ENCODE peak calls at places on chromosomes 11 and 22, in ten cellular contexts. One of them, this sample, is unnamed.
A peak's percentile ranks its signal among the peaks of the same experiment; 100 is the strongest.

GRCh38 chr22:48785792-48786678 is 1041.6 kb downstream of the BRD1 start:
- DNase-seq in endodermal cell: peak; percentile 39
- DNase-seq in lower lobe of right lung: no peak
- DNase-seq in spleen: no peak
- DNase-seq in tibial artery: no peak
- DNase-seq in mammary epithelial cell: no peak
- DNase-seq in right atrium auricular region: peak; percentile 43
- DNase-seq in astrocyte of the spinal cord: no peak
- DNase-seq in A549: no peak
- DNase-seq in CD4-positive, alpha-beta T cell: no peak
- DNase-seq in this sample: no peak

GRCh38 chr11:61971177-61972111 is 4.0 kb upstream of the FTH1 start:
- DNase-seq in mammary epithelial cell: peak; percentile 97
- DNase-seq in endodermal cell: peak; percentile 100
- DNase-seq in CD4-positive, alpha-beta T cell: peak; percentile 51
- DNase-seq in right atrium auricular region: peak; percentile 99
- DNase-seq in astrocyte of the spinal cord: peak; percentile 99
- DNase-seq in spleen: peak; percentile 93
- DNase-seq in tibial artery: peak; percentile 100
- DNase-seq in lower lobe of right lung: peak; percentile 96
- DNase-seq in A549: peak; percentile 99
- DNase-seq in this sample: peak; percentile 65

GRCh38 chr11:71181566-71181965 is 70.8 kb downstream of the SHANK2 start:
- DNase-seq in right atrium auricular region: no peak
- DNase-seq in spleen: peak; percentile 38
- DNase-seq in tibial artery: no peak
- DNase-seq in astrocyte of the spinal cord: no peak
- DNase-seq in A549: no peak
- DNase-seq in mammary epithelial cell: no peak
- DNase-seq in lower lobe of right lung: no peak
- DNase-seq in endodermal cell: peak; percentile 45
- DNase-seq in CD4-positive, alpha-beta T cell: no peak
- DNase-seq in this sample: no peak

GRCh38 chr11:133162228-133162627 is 370.1 kb downstream of the OPCML start:
- DNase-seq in tibial artery: no peak
- DNase-seq in endodermal cell: no peak
- DNase-seq in lower lobe of right lung: no peak
- DNase-seq in CD4-positive, alpha-beta T cell: no peak
- DNase-seq in A549: no peak
- DNase-seq in right atrium auricular region: no peak
- DNase-seq in mammary epithelial cell: no peak
- DNase-seq in astrocyte of the spinal cord: no peak
- DNase-seq in spleen: no peak
- DNase-seq in this sample: no peak

GRCh38 chr11:3747704-3748103 is 49.6 kb downstream of the NUP98 start:
- DNase-seq in tibial artery: no peak
- DNase-seq in mammary epithelial cell: peak; percentile 90
- DNase-seq in astrocyte of the spinal cord: peak; percentile 46
- DNase-seq in right atrium auricular region: no peak
- DNase-seq in lower lobe of right lung: no peak
- DNase-seq in A549: peak; percentile 15
- DNase-seq in spleen: no peak
- DNase-seq in endodermal cell: no peak
- DNase-seq in CD4-positive, alpha-beta T cell: no peak
- DNase-seq in this sample: no peak

GRCh38 chr22:22710719-22711531 is 66.5 kb downstream of the GGTLC2 start:
- DNase-seq in spleen: peak; percentile 92
- DNase-seq in CD4-positive, alpha-beta T cell: peak; percentile 56
- DNase-seq in mammary epithelial cell: no peak
- DNase-seq in tibial artery: peak; percentile 64
- DNase-seq in lower lobe of right lung: peak; percentile 76
- DNase-seq in astrocyte of the spinal cord: no peak
- DNase-seq in endodermal cell: peak; percentile 92
- DNase-seq in right atrium auricular region: peak; percentile 58
- DNase-seq in A549: peak; percentile 37
- DNase-seq in this sample: peak; percentile 73

GRCh38 chr11:75223954-75224643 is 16.5 kb upstream of the TPBGL start:
- DNase-seq in endodermal cell: peak; percentile 65
- DNase-seq in A549: peak; percentile 21
- DNase-seq in lower lobe of right lung: no peak
- DNase-seq in right atrium auricular region: no peak
- DNase-seq in astrocyte of the spinal cord: no peak
- DNase-seq in CD4-positive, alpha-beta T cell: no peak
- DNase-seq in mammary epithelial cell: no peak
- DNase-seq in tibial artery: no peak
- DNase-seq in spleen: no peak
- DNase-seq in this sample: no peak

GRCh38 chr11:118304227-118304808 is at the start of gene CD3E:
- DNase-seq in tibial artery: no peak
- DNase-seq in spleen: peak; percentile 75
- DNase-seq in CD4-positive, alpha-beta T cell: peak; percentile 67
- DNase-seq in lower lobe of right lung: no peak
- DNase-seq in endodermal cell: no peak
- DNase-seq in right atrium auricular region: no peak
- DNase-seq in astrocyte of the spinal cord: no peak
- DNase-seq in mammary epithelial cell: no peak
- DNase-seq in A549: no peak
- DNase-seq in this sample: no peak

GRCh38 chr11:37496196-37496595 is 898.2 kb upstream of the RAG2 start:
- DNase-seq in lower lobe of right lung: no peak
- DNase-seq in right atrium auricular region: no peak
- DNase-seq in astrocyte of the spinal cord: no peak
- DNase-seq in mammary epithelial cell: no peak
- DNase-seq in endodermal cell: no peak
- DNase-seq in CD4-positive, alpha-beta T cell: no peak
- DNase-seq in tibial artery: no peak
- DNase-seq in spleen: no peak
- DNase-seq in A549: no peak
- DNase-seq in this sample: no peak

GRCh38 chr22:45644714-45645113 is 26.9 kb upstream of the ATXN10 start:
- DNase-seq in CD4-positive, alpha-beta T cell: no peak
- DNase-seq in astrocyte of the spinal cord: no peak
- DNase-seq in mammary epithelial cell: no peak
- DNase-seq in tibial artery: no peak
- DNase-seq in endodermal cell: no peak
- DNase-seq in lower lobe of right lung: no peak
- DNase-seq in spleen: no peak
- DNase-seq in A549: no peak
- DNase-seq in right atrium auricular region: no peak
- DNase-seq in this sample: no peak

GRCh38 chr22:45645150-45645525 is 26.5 kb upstream of the ATXN10 start:
- DNase-seq in spleen: no peak
- DNase-seq in CD4-positive, alpha-beta T cell: no peak
- DNase-seq in A549: no peak
- DNase-seq in lower lobe of right lung: no peak
- DNase-seq in astrocyte of the spinal cord: no peak
- DNase-seq in mammary epithelial cell: no peak
- DNase-seq in right atrium auricular region: peak; percentile 50
- DNase-seq in tibial artery: no peak
- DNase-seq in endodermal cell: no peak
- DNase-seq in this sample: no peak

GRCh38 chr22:45647532-45648225 is 24.0 kb upstream of the ATXN10 start:
- DNase-seq in A549: no peak
- DNase-seq in spleen: no peak
- DNase-seq in lower lobe of right lung: no peak
- DNase-seq in tibial artery: peak; percentile 61
- DNase-seq in endodermal cell: no peak
- DNase-seq in astrocyte of the spinal cord: no peak
- DNase-seq in mammary epithelial cell: no peak
- DNase-seq in CD4-positive, alpha-beta T cell: no peak
- DNase-seq in right atrium auricular region: no peak
- DNase-seq in this sample: no peak

GRCh38 chr22:45648320-45649070 is 23.1 kb upstream of the ATXN10 start:
- DNase-seq in astrocyte of the spinal cord: no peak
- DNase-seq in right atrium auricular region: no peak
- DNase-seq in tibial artery: peak; percentile 58
- DNase-seq in lower lobe of right lung: no peak
- DNase-seq in A549: no peak
- DNase-seq in CD4-positive, alpha-beta T cell: no peak
- DNase-seq in mammary epithelial cell: no peak
- DNase-seq in endodermal cell: no peak
- DNase-seq in spleen: peak; percentile 67
- DNase-seq in this sample: no peak

GRCh38 chr22:45645526-45646414 is 25.9 kb upstream of the ATXN10 start:
- DNase-seq in endodermal cell: peak; percentile 94
- DNase-seq in right atrium auricular region: peak; percentile 63
- DNase-seq in CD4-positive, alpha-beta T cell: peak; percentile 51
- DNase-seq in mammary epithelial cell: peak; percentile 46
- DNase-seq in lower lobe of right lung: peak; percentile 83
- DNase-seq in astrocyte of the spinal cord: peak; percentile 41
- DNase-seq in tibial artery: peak; percentile 81
- DNase-seq in spleen: peak; percentile 93
- DNase-seq in A549: peak; percentile 77
- DNase-seq in this sample: peak; percentile 89
- TF ChIP-seq CTCF in endodermal cell: peak; percentile 97
- TF ChIP-seq CTCF in right atrium auricular region: peak; percentile 90
- TF ChIP-seq CTCF in CD4-positive, alpha-beta T cell: peak; percentile 84
- TF ChIP-seq CTCF in mammary epithelial cell: peak; percentile 72
- TF ChIP-seq CTCF in lower lobe of right lung: peak; percentile 98
- TF ChIP-seq CTCF in astrocyte of the spinal cord: peak; percentile 80
- TF ChIP-seq CTCF in tibial artery: peak; percentile 91
- TF ChIP-seq CTCF in spleen: peak; percentile 95
- TF ChIP-seq CTCF in A549: peak; percentile 82
- TF ChIP-seq CTCF in this sample: peak; percentile 98

DNA sequence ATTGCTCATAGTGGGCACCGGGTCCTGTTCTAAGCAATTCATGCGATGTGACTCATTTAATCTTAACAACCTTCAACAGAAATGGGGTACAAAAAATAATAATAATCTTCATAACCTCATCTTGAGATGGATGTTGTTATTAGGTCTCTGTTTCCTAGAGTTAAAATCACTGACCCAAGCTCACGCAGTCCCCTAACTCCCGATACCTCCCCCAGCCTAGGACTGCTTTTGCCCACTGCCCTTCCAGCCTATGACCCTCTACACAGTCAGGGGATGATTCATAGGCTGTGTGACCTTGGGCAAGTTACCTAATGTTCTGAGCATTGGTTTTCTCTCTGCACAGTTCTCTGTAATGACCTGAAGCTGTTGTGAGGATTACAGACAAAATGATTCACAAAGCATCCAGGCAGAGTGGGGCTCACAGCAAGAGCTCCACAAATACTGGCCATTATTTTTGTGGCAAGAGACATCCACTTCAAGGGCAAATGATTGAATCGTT is 19.9 kb downstream of the MTFP1 start:
- DNase-seq in tibial artery: no peak
- DNase-seq in endodermal cell: no peak
- DNase-seq in A549: no peak
- DNase-seq in spleen: no peak
- DNase-seq in lower lobe of right lung: no peak
- DNase-seq in mammary epithelial cell: no peak
- DNase-seq in astrocyte of the spinal cord: no peak
- DNase-seq in right atrium auricular region: no peak
- DNase-seq in CD4-positive, alpha-beta T cell: no peak
- DNase-seq in this sample: no peak
- TF ChIP-seq CTCF in tibial artery: no peak
- TF ChIP-seq CTCF in endodermal cell: peak; percentile 36
- TF ChIP-seq CTCF in A549: no peak
- TF ChIP-seq CTCF in spleen: no peak
- TF ChIP-seq CTCF in lower lobe of right lung: no peak
- TF ChIP-seq CTCF in mammary epithelial cell: no peak
- TF ChIP-seq CTCF in astrocyte of the spinal cord: no peak
- TF ChIP-seq CTCF in right atrium auricular region: no peak
- TF ChIP-seq CTCF in CD4-positive, alpha-beta T cell: peak; percentile 23
- TF ChIP-seq CTCF in this sample: no peak

GRCh38 chr11:130449246-130449990 is 973 bp downstream of the ADAMTS15 start:
- DNase-seq in CD4-positive, alpha-beta T cell: no peak
- DNase-seq in lower lobe of right lung: no peak
- DNase-seq in spleen: no peak
- DNase-seq in A549: no peak
- DNase-seq in endodermal cell: peak; percentile 72
- DNase-seq in tibial artery: no peak
- DNase-seq in mammary epithelial cell: no peak
- DNase-seq in astrocyte of the spinal cord: peak; percentile 32
- DNase-seq in right atrium auricular region: no peak
- DNase-seq in this sample: peak; percentile 56

GRCh38 chr11:130448039-130448415 is 418 bp upstream of the ADAMTS15 start:
- DNase-seq in lower lobe of right lung: no peak
- DNase-seq in right atrium auricular region: no peak
- DNase-seq in spleen: peak; percentile 25
- DNase-seq in A549: no peak
- DNase-seq in tibial artery: no peak
- DNase-seq in endodermal cell: no peak
- DNase-seq in astrocyte of the spinal cord: no peak
- DNase-seq in CD4-positive, alpha-beta T cell: no peak
- DNase-seq in mammary epithelial cell: no peak
- DNase-seq in this sample: no peak

GRCh38 chr11:130448416-130449068 is at the start of gene ADAMTS15:
- DNase-seq in lower lobe of right lung: peak; percentile 89
- DNase-seq in spleen: no peak
- DNase-seq in astrocyte of the spinal cord: peak; percentile 93
- DNase-seq in tibial artery: peak; percentile 98
- DNase-seq in endodermal cell: peak; percentile 98
- DNase-seq in A549: peak; percentile 83
- DNase-seq in right atrium auricular region: peak; percentile 89
- DNase-seq in CD4-positive, alpha-beta T cell: no peak
- DNase-seq in mammary epithelial cell: peak; percentile 85
- DNase-seq in this sample: peak; percentile 81

GRCh38 chr11:130451261-130452019 is 3.0 kb downstream of the ADAMTS15 start:
- DNase-seq in lower lobe of right lung: no peak
- DNase-seq in endodermal cell: no peak
- DNase-seq in A549: no peak
- DNase-seq in astrocyte of the spinal cord: peak; percentile 71
- DNase-seq in spleen: no peak
- DNase-seq in right atrium auricular region: peak; percentile 79
- DNase-seq in tibial artery: peak; percentile 85
- DNase-seq in CD4-positive, alpha-beta T cell: no peak
- DNase-seq in mammary epithelial cell: no peak
- DNase-seq in this sample: no peak

DNA sequence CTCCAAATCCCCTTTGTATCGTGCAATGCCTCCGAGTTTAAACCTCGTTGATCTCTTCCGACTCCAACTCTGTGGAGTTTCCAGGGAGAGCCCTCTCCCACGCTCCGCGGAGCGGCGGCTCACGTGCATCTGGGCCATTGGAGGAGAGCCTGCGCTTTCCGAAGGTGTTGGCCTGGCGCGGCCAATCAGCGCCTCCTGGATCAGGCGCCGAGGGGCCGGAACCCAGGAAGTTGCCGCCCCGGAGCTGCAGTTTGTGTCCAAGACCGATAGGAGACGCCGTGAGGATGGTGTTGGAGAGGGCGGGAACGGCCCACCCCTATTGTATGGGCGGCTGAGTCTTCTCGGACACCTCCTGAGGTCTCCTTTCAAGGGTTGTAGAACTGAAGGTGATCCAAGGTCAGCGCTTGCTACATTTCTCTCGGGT is 1.6 kb downstream of the ADAMTS15 start:
- DNase-seq in tibial artery: peak; percentile 98
- DNase-seq in right atrium auricular region: peak; percentile 95
- DNase-seq in CD4-positive, alpha-beta T cell: no peak
- DNase-seq in mammary epithelial cell: no peak
- DNase-seq in lower lobe of right lung: peak; percentile 81
- DNase-seq in endodermal cell: peak; percentile 97
- DNase-seq in astrocyte of the spinal cord: peak; percentile 88
- DNase-seq in A549: no peak
- DNase-seq in spleen: no peak
- DNase-seq in this sample: peak; percentile 70
- TF ChIP-seq CTCF in tibial artery: peak; percentile 79
- TF ChIP-seq CTCF in right atrium auricular region: peak; percentile 90
- TF ChIP-seq CTCF in CD4-positive, alpha-beta T cell: no peak
- TF ChIP-seq CTCF in mammary epithelial cell: peak; percentile 34
- TF ChIP-seq CTCF in lower lobe of right lung: peak; percentile 55
- TF ChIP-seq CTCF in endodermal cell: peak; percentile 84
- TF ChIP-seq CTCF in astrocyte of the spinal cord: peak; percentile 77
- TF ChIP-seq CTCF in A549: no peak
- TF ChIP-seq CTCF in spleen: peak; percentile 28
- TF ChIP-seq CTCF in this sample: peak; percentile 77

GRCh38 chr11:36478700-36479329 is 31.3 kb downstream of the TRAF6 start:
- DNase-seq in lower lobe of right lung: no peak
- DNase-seq in tibial artery: no peak
- DNase-seq in endodermal cell: peak; percentile 71
- DNase-seq in astrocyte of the spinal cord: peak; percentile 72
- DNase-seq in mammary epithelial cell: peak; percentile 27
- DNase-seq in CD4-positive, alpha-beta T cell: no peak
- DNase-seq in spleen: no peak
- DNase-seq in right atrium auricular region: no peak
- DNase-seq in A549: peak; percentile 60
- DNase-seq in this sample: no peak
- TF ChIP-seq CTCF in lower lobe of right lung: peak; percentile 61
- TF ChIP-seq CTCF in tibial artery: peak; percentile 57
- TF ChIP-seq CTCF in endodermal cell: peak; percentile 85
- TF ChIP-seq CTCF in astrocyte of the spinal cord: peak; percentile 73
- TF ChIP-seq CTCF in mammary epithelial cell: peak; percentile 57
- TF ChIP-seq CTCF in CD4-positive, alpha-beta T cell: peak; percentile 57
- TF ChIP-seq CTCF in spleen: peak; percentile 46
- TF ChIP-seq CTCF in right atrium auricular region: peak; percentile 18
- TF ChIP-seq CTCF in A549: peak; percentile 79
- TF ChIP-seq CTCF in this sample: peak; percentile 28

This sample was measured in glutamatergic neuron.